ENCODE peak calls at places on chromosome 3, in six cellular contexts. V, L, E, F, Y and O are unnamed samples.

GRCh38 chr3:169754711-169755110 is 10.1 kb downstream of the TERC start:
- DNase-seq in E (no peak), Y (no peak), L (no peak), V (no peak), F (no peak), O (no peak)

GRCh38 chr3:141457624-141458236 is 29.1 kb upstream of the RASA2 start:
- DNase-seq in V (no peak), Y (no peak), L (peak; percentile 51), E (no peak), F (no peak), O (no peak)

GRCh38 chr3:113912551-113913246 is 35.1 kb upstream of the ZDHHC23 start:
- DNase-seq in F (no peak), E (peak; percentile 29), V (peak; percentile 9), Y (peak; percentile 37), L (peak; percentile 50), O (no peak)

GRCh38 chr3:12471228-12471627 is 13.1 kb upstream of the TSEN2 start:
- DNase-seq in E (no peak), V (no peak), L (no peak), F (no peak), Y (no peak), O (no peak)

GRCh38 chr3:149417174-149417573 is 39.7 kb upstream of the TM4SF1 start:
- DNase-seq in F (no peak), Y (no peak), E (no peak), V (no peak), L (no peak), O (no peak)

GRCh38 chr3:159669024-159669476 is 319.6 kb upstream of the IL12A start:
- DNase-seq in F (no peak), E (no peak), V (no peak), L (peak; percentile 44), Y (no peak), O (no peak)

GRCh38 chr3:190728574-190729246 is 133.8 kb downstream of the GMNC start:
- DNase-seq in Y (no peak), L (no peak), E (no peak), F (no peak), V (no peak), O (no peak)

GRCh38 chr3:120147072-120147871 is 53.0 kb upstream of the GSK3B start:
- DNase-seq in E (no peak), V (peak; percentile 26), F (no peak), Y (no peak), L (no peak), O (no peak)

GRCh38 chr3:123157209-123157597 is 44.5 kb upstream of the SEC22A start:
- DNase-seq in E (no peak), L (no peak), V (no peak), Y (no peak), F (no peak), O (no peak)

GRCh38 chr3:149221783-149222517 is at the start of gene CP:
- DNase-seq in E (peak; percentile 36), V (no peak), L (no peak), F (no peak), Y (no peak), O (no peak)

DNA sequence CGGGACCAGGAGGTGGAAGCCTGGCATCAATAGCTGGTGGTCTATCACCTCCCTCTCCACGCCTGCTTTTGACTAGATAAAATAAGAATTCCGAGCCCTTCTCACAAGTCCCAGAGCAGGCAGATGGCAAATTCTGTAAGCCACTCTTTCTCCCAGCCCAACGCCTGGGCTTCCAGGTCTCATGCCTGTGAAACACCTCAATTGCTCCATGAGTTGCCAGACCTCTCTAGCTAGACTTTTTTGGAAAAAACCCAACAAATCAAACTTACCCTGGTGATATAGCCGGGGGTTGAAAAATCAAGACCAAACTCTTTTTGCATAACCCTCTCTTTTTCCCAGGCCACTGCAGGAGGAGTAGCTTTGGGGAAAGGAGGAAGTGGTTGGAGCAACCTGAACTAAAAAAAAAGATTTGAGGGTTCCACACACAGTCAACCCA is 7.0 kb downstream of the BHLHE40 start:
- DNase-seq in V (no peak), L (peak; percentile 76), Y (no peak), F (no peak), E (no peak), O (no peak)
- H3K4me3 ChIP-seq in V (no peak overlapping the region), L (no peak overlapping the region), Y (no peak overlapping the region), F (peak overlapping the region; percentile 99), E (no peak overlapping the region), O (peak overlapping the region; percentile 58)

GRCh38 chr3:99697250-99697649 is 58.9 kb downstream of the COL8A1 start:
- DNase-seq in Y (no peak), F (no peak), L (no peak), E (no peak), V (no peak), O (no peak)
- H3K4me3 ChIP-seq in Y (no peak overlapping the region), F (no peak overlapping the region), L (no peak overlapping the region), E (no peak overlapping the region), V (no peak overlapping the region), O (no peak overlapping the region)

GRCh38 chr3:69542265-69543079 is 156.6 kb upstream of the FRMD4B start:
- DNase-seq in V (no peak), Y (no peak), L (no peak), E (peak; percentile 21), F (no peak), O (no peak)
- H3K4me3 ChIP-seq in V (no peak overlapping the region), Y (peak overlapping the region; percentile 61), L (no peak overlapping the region), E (peak overlapping the region; percentile 49), F (peak overlapping the region; percentile 61), O (peak overlapping the region; percentile 65)

DNA sequence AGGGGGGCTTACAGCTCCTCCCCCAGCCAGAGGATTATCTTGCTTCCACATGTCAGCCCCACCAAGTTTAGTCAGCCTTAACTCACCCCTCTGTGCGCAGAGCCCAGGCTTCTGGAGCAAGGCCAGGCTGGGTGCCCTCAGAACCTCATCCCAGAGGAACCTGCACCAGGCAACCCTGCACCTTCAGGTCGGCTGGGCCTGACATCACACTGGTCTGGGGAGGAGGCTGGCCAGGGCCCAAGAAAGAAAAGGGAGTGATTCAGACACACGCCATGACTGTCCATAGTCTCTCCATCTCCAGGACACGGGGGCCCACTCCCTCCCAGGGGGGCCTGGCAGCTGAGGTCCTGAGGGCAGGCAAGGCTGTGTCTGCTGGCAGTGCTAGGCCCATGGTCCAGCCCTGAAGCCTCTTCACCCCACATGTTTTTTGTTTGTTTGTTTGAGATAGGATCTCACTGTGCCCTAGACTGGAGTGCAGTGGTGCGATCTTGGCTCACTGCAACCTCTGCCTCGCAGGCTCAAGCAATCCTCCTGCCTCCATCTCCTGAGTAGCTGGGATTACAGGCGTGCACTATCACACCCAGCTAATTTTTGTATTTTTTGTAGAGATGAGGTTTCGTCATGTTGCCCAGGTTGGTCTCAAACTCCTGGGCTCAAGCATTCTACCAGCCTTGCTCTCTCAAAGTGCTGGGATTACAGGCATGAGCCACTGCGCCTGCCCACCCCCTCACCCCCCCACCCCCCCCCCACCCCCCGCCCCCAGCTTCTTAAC is 11.1 kb downstream of the TNK2 start:
- DNase-seq in L (peak; percentile 56), F (peak; percentile 79), V (no peak), E (peak; percentile 60), Y (no peak), O (peak; percentile 87)
- H3K4me3 ChIP-seq in L (peak overlapping the region; percentile 78), F (peak overlapping the region; percentile 82), V (no peak overlapping the region), E (no peak overlapping the region), Y (no peak overlapping the region), O (peak overlapping the region; percentile 77)

GRCh38 chr3:181383201-181383600 is 328.5 kb upstream of the SOX2 start:
- DNase-seq in F (no peak), V (no peak), Y (no peak), E (no peak), L (no peak), O (no peak)
- H3K4me3 ChIP-seq in F (no peak overlapping the region), V (no peak overlapping the region), Y (no peak overlapping the region), E (no peak overlapping the region), L (no peak overlapping the region), O (no peak overlapping the region)

GRCh38 chr3:126211569-126211968 is 31.2 kb upstream of the ALDH1L1 start:
- DNase-seq in Y (no peak), E (no peak), L (no peak), F (no peak), V (no peak), O (no peak)

GRCh38 chr3:126212250-126212628 is 31.9 kb upstream of the ALDH1L1 start:
- DNase-seq in E (no peak), L (no peak), F (no peak), Y (no peak), V (no peak), O (no peak)

GRCh38 chr3:126212629-126213375 is 32.4 kb upstream of the ALDH1L1 start:
- DNase-seq in Y (peak; percentile 48), F (peak; percentile 77), L (peak; percentile 42), E (peak; percentile 66), V (no peak), O (peak; percentile 77)

GRCh38 chr3:126216416-126216815 is 36.0 kb upstream of the ALDH1L1 start:
- DNase-seq in F (no peak), V (no peak), E (no peak), L (peak; percentile 66), Y (no peak), O (no peak)

GRCh38 chr3:126213376-126214044 is 33.1 kb upstream of the ALDH1L1 start:
- DNase-seq in L (peak; percentile 10), E (peak; percentile 33), F (peak; percentile 52), V (no peak), Y (no peak), O (no peak)
- H3K4me3 ChIP-seq in L (peak overlapping the region; percentile 51), E (peak overlapping the region; percentile 62), F (peak overlapping the region; percentile 74), V (no peak overlapping the region), Y (peak overlapping the region; percentile 43), O (peak overlapping the region; percentile 41)

GRCh38 chr3:117977504-117978228 is 1057.0 kb downstream of the IGSF11 start:
- DNase-seq in Y (no peak), E (no peak), V (no peak), F (no peak), L (no peak), O (no peak)
- H3K4me3 ChIP-seq in Y (no peak overlapping the region), E (no peak overlapping the region), V (no peak overlapping the region), F (no peak overlapping the region), L (no peak overlapping the region), O (no peak overlapping the region)

DNA sequence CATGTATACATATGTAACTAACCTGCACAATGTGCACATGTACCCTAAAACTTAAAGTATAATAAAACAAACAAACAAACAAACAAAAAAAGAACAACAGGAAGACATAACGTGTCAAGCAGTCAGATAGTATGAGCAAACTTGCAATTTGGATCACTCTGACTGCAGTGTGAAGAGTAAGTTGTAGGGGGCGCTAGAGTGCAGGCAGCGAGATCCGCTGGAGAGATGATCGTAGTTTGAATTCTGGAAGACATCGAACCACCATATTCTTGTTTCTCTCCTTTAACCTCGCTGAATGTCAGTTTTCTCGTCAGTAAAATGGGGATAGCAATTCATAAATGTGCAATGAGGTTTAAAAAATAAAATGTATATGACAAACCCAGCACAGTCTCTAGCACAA is 165.2 kb upstream of the LMCD1 start:
- DNase-seq in L (no peak), F (no peak), Y (no peak), V (no peak), E (peak; percentile 41), O (no peak)
- H3K4me3 ChIP-seq in L (no peak overlapping the region), F (no peak overlapping the region), Y (no peak overlapping the region), V (no peak overlapping the region), E (no peak overlapping the region), O (no peak overlapping the region)

DNA sequence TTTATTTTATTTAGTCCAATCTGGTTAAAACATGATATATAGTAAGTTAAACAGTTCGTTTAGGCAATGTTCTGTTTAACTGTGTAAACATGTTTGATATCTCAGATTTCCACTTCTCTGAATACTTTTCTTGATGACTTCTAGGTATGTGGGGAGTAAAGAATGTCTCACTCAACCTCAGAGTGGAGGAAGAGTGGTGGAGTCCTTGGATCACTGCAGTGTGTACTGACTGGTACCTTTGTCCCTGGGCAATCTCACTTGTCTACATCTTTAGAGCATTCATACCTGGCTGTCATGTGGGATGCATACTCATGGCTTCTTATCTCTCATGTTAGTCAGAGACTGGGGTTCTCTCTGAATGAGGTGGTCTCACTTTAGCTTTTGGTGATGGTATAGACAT is 15.6 kb downstream of the GADL1 start:
- DNase-seq in Y (no peak), V (no peak), E (no peak), L (no peak), F (no peak), O (no peak)
- H3K4me3 ChIP-seq in Y (no peak overlapping the region), V (no peak overlapping the region), E (no peak overlapping the region), L (no peak overlapping the region), F (no peak overlapping the region), O (no peak overlapping the region)

GRCh38 chr3:62374375-62374876 is 1.1 kb upstream of the FEZF2 start:
- DNase-seq in L (peak; percentile 10), E (no peak), V (no peak), Y (no peak), F (no peak), O (no peak)
- H3K4me3 ChIP-seq in L (peak overlapping the region; percentile 52), E (no peak overlapping the region), V (no peak overlapping the region), Y (no peak overlapping the region), F (peak overlapping the region; percentile 55), O (peak overlapping the region; percentile 39)